ENCODE peak calls at places on chromosomes 13 and 19, in nine cellular contexts. X is psoas muscle, W is PC-3, D is IMR-90, R is heart left ventricle, E is AG10803, Q is HL-60, P is right lobe of liver, O is colonic mucosa. S is an unnamed sample.

GRCh38 chr13:99976502-99977115 is 5.0 kb upstream of the ZIC2 start:
- DNase-seq in X (no peak), W (no peak), D (no peak), R (no peak), E (no peak), Q (no peak), P (no peak), O (no peak), S (no peak)

GRCh38 chr13:74136089-74136658 is 2.0 kb upstream of the KLF12 start:
- DNase-seq in X (peak; percentile 52), W (peak; percentile 18), D (peak; percentile 62), R (peak; percentile 41), E (peak; percentile 60), Q (no peak), P (peak; percentile 50), O (peak; percentile 51), S (peak; percentile 25)

GRCh38 chr13:74040200-74040599 is 94.0 kb downstream of the KLF12 start:
- DNase-seq in X (peak; percentile 57), W (peak; percentile 31), D (peak; percentile 31), R (peak; percentile 59), E (no peak), Q (peak; percentile 40), P (no peak), O (peak; percentile 62), S (peak; percentile 38)

GRCh38 chr19:36182612-36183454 is 30.6 kb upstream of the COX7A1 start:
- DNase-seq in X (no peak), W (peak; percentile 12), D (peak; percentile 77), R (no peak), E (peak; percentile 25), Q (no peak), P (no peak), O (no peak), S (no peak)

GRCh38 chr13:83765796-83766195 is 116.5 kb downstream of the SLITRK1 start:
- DNase-seq in X (no peak), W (no peak), D (no peak), R (no peak), E (no peak), Q (no peak), P (no peak), O (no peak), S (no peak)

GRCh38 chr13:49410477-49410876 is 33.4 kb downstream of the CAB39L start:
- DNase-seq in X (no peak), W (no peak), D (no peak), R (no peak), E (no peak), Q (no peak), P (no peak), O (no peak), S (no peak)

GRCh38 chr13:49641810-49642291 is 13.5 kb downstream of the ARL11 start:
- DNase-seq in X (peak; percentile 61), W (peak; percentile 36), D (peak; percentile 88), R (peak; percentile 51), E (peak; percentile 86), Q (peak; percentile 93), P (peak; percentile 57), O (peak; percentile 32), S (peak; percentile 43)

GRCh38 chr13:114230117-114230516 is 4.6 kb upstream of the CDC16 start:
- DNase-seq in X (no peak), W (no peak), D (peak; percentile 63), R (no peak), E (peak; percentile 54), Q (peak; percentile 60), P (no peak), O (no peak), S (no peak)

GRCh38 chr13:50320297-50320862 is 305.1 kb downstream of the KCNRG start:
- DNase-seq in X (no peak), W (peak; percentile 89), D (peak; percentile 54), R (no peak), E (peak; percentile 55), Q (no peak), P (no peak), O (no peak), S (no peak)

GRCh38 chr13:62357887-62358645 is 942.4 kb upstream of the PCDH20 start:
- DNase-seq in X (no peak), W (peak; percentile 62), D (peak; percentile 71), R (no peak), E (peak; percentile 12), Q (peak; percentile 17), P (no peak), O (no peak), S (peak; percentile 23)

GRCh38 chr19:4473708-4474503 is 1.8 kb downstream of the HDGFL2 start:
- DNase-seq in X (no peak), W (no peak), D (no peak), R (no peak), E (peak; percentile 8), Q (no peak), P (no peak), O (no peak), S (no peak)

GRCh38 chr19:46783670-46784069 is 4.7 kb downstream of the SLC1A5 start:
- DNase-seq in X (no peak), W (no peak), D (no peak), R (no peak), E (no peak), Q (no peak), P (no peak), O (no peak), S (no peak)

GRCh38 chr13:46743191-46743590 is 53.8 kb downstream of the ESD start:
- DNase-seq in X (no peak), W (no peak), D (peak; percentile 31), R (no peak), E (peak; percentile 11), Q (no peak), P (no peak), O (no peak), S (no peak)

GRCh38 chr19:38152461-38153379 is 71.3 kb downstream of the DPF1 start:
- DNase-seq in X (no peak), W (peak; percentile 63), D (peak; percentile 51), R (peak; percentile 71), E (no peak), Q (no peak), P (no peak), O (no peak), S (peak; percentile 93)

GRCh38 chr13:51148952-51149573 is 38.0 kb upstream of the C13orf42 start:
- DNase-seq in X (no peak), W (peak; percentile 50), D (peak; percentile 45), R (no peak), E (peak; percentile 60), Q (peak; percentile 26), P (no peak), O (no peak), S (no peak)

GRCh38 chr13:23876265-23876664 is 12.9 kb downstream of the MIPEP start:
- DNase-seq in X (no peak), W (peak; percentile 47), D (peak; percentile 23), R (no peak), E (peak; percentile 35), Q (peak; percentile 12), P (no peak), O (no peak), S (no peak)

GRCh38 chr19:6198896-6199239 is 63.4 kb downstream of the ACSBG2 start:
- DNase-seq in X (no peak), W (no peak), D (no peak), R (no peak), E (no peak), Q (no peak), P (no peak), O (no peak), S (no peak)

GRCh38 chr19:5826531-5827341 is 12.8 kb downstream of the FUT6 start:
- DNase-seq in X (no peak), W (peak; percentile 81), D (no peak), R (peak; percentile 84), E (peak; percentile 29), Q (peak; percentile 43), P (peak; percentile 95), O (peak; percentile 90), S (peak; percentile 57)

GRCh38 chr19:45153339-45154063 is 7.3 kb downstream of the NKPD1 start:
- DNase-seq in X (peak; percentile 70), W (no peak), D (peak; percentile 48), R (peak; percentile 49), E (peak; percentile 26), Q (no peak), P (peak; percentile 49), O (peak; percentile 35), S (no peak)

GRCh38 chr19:35309481-35310279 is 17.7 kb downstream of the MAG start:
- DNase-seq in X (no peak), W (no peak), D (peak; percentile 16), R (peak; percentile 23), E (no peak), Q (no peak), P (no peak), O (no peak), S (no peak)

GRCh38 chr19:53960187-53960586 is 2.5 kb upstream of the CACNG8 start:
- DNase-seq in X (no peak), W (no peak), D (no peak), R (no peak), E (no peak), Q (no peak), P (no peak), O (no peak), S (no peak)
- H3K4me3 ChIP-seq in X (no peak overlapping the region), W (no peak overlapping the region), D (no peak overlapping the region), R (no peak overlapping the region), E (no peak overlapping the region), Q (no peak overlapping the region), P (no peak overlapping the region), O (no peak overlapping the region), S (no peak overlapping the region)

GRCh38 chr19:48476176-48476575 is 7.0 kb downstream of the CYTH2 start:
- DNase-seq in X (no peak), W (no peak), D (no peak), R (no peak), E (no peak), Q (no peak), P (no peak), O (no peak), S (no peak)
- H3K4me3 ChIP-seq in X (no peak overlapping the region), W (no peak overlapping the region), D (no peak overlapping the region), R (no peak overlapping the region), E (no peak overlapping the region), Q (no peak overlapping the region), P (no peak overlapping the region), O (no peak overlapping the region), S (no peak overlapping the region)

DNA sequence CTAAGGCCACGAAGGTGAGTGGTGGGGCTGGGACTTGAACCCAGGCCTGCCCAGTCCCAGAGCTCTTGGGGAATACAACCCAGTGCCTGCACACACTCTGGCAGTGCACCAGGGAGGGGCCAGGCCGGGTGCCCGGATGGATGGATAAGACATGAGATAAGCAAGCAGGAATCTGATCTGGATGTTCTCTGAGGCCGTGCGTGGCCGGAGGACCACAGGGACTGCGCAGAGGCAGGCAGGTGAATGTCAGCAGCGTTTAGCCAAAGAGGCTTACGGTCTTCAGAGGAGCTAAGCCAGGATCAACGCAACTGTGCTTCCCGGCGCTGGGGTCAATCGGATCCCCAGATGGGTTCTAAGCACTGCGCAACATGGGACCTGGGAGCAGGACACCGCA is 1.5 kb downstream of the ZNF787 start:
- DNase-seq in X (peak; percentile 78), W (peak; percentile 12), D (peak; percentile 44), R (no peak), E (peak; percentile 55), Q (peak; percentile 20), P (peak; percentile 75), O (peak; percentile 81), S (peak; percentile 52)
- H3K4me3 ChIP-seq in X (peak overlapping the region; percentile 90), W (peak overlapping the region; percentile 75), D (peak overlapping the region; percentile 89), R (peak overlapping the region; percentile 75), E (peak overlapping the region; percentile 69), Q (peak overlapping the region; percentile 70), P (peak overlapping the region; percentile 71), O (peak overlapping the region; percentile 75), S (peak overlapping the region; percentile 100)

DNA sequence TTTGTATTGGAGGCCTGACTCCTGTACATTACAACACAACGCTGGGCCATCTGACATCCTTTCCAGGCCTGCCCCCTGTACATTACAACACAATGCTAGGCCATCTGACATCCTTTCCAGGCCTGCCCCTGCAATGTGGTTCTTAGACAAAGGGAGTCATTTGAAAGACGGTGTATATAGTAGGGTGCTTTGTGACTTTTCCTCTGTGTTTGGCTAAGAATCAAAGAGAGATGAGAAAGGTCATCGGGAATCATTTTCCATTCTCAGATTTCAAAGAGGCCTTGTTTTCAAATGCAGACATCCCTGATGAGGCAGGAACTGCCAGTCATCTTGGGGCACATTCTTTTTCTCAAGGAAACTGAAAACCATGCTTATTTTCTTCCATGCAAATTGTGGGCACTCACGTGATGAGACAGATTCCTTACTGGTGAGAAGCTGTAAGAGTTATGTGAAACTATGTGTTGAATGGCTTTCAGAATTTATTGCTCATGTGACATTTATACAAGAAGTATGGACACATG is 551.6 kb downstream of the MYO16 start:
- DNase-seq in X (no peak), W (no peak), D (peak; percentile 90), R (no peak), E (peak; percentile 95), Q (no peak), P (no peak), O (no peak), S (no peak)
- H3K4me3 ChIP-seq in X (no peak overlapping the region), W (no peak overlapping the region), D (no peak overlapping the region), R (no peak overlapping the region), E (no peak overlapping the region), Q (no peak overlapping the region), P (no peak overlapping the region), O (no peak overlapping the region), S (no peak overlapping the region)

S was measured in MG63.